ENCODE peak calls at places on chromosomes 3 and 15, in four cellular contexts. One of them, this sample, is unnamed. For H3K27me3, the result is how much of the 10 kb centered on the place peaks cover.

GRCh38 chr3:115074502-115074901 is 72.6 kb downstream of the ZBTB20 start:
- DNase-seq in GM12878: no peak
- DNase-seq in K562: no peak
- DNase-seq in HepG2: no peak
- DNase-seq in this sample: no peak

GRCh38 chr3:133930341-133930933 is 34.8 kb upstream of the RAB6B start:
- DNase-seq in GM12878: no peak
- DNase-seq in K562: peak
- DNase-seq in HepG2: peak
- DNase-seq in this sample: peak

GRCh38 chr3:60226907-60227306 is 1024.3 kb downstream of the FHIT start:
- DNase-seq in GM12878: no peak
- DNase-seq in K562: no peak
- DNase-seq in HepG2: no peak
- DNase-seq in this sample: no peak

GRCh38 chr3:196377321-196377720 is 39.1 kb upstream of the TM4SF19 start:
- DNase-seq in GM12878: no peak
- DNase-seq in K562: no peak
- DNase-seq in HepG2: no peak
- DNase-seq in this sample: no peak

GRCh38 chr3:57168151-57168550 is 3.0 kb upstream of the IL17RD start:
- DNase-seq in GM12878: no peak
- DNase-seq in K562: no peak
- DNase-seq in HepG2: no peak
- DNase-seq in this sample: no peak

GRCh38 chr3:79618883-79619282 is 148.9 kb downstream of the ROBO1 start:
- DNase-seq in GM12878: no peak
- DNase-seq in K562: no peak
- DNase-seq in HepG2: no peak
- DNase-seq in this sample: no peak

GRCh38 chr15:101538177-101538576 is 48.7 kb upstream of the PCSK6 start:
- DNase-seq in GM12878: no peak
- DNase-seq in K562: no peak
- DNase-seq in HepG2: no peak
- DNase-seq in this sample: no peak

GRCh38 chr15:66862111-66862815 is 160.2 kb downstream of the SMAD6 start:
- DNase-seq in GM12878: no peak
- DNase-seq in K562: no peak
- DNase-seq in HepG2: no peak
- DNase-seq in this sample: no peak

GRCh38 chr15:40421246-40422157 is 15.9 kb downstream of the IVD start:
- DNase-seq in GM12878: no peak
- DNase-seq in K562: peak
- DNase-seq in HepG2: peak
- DNase-seq in this sample: peak

GRCh38 chr15:23467110-23467600 is 20.1 kb upstream of the GOLGA6L2 start:
- DNase-seq in GM12878: no peak
- DNase-seq in K562: no peak
- DNase-seq in HepG2: peak
- DNase-seq in this sample: peak

GRCh38 chr3:69248394-69248793 is 126.0 kb upstream of the LMOD3 start:
- DNase-seq in GM12878: no peak
- DNase-seq in K562: no peak
- DNase-seq in HepG2: peak
- DNase-seq in this sample: no peak

GRCh38 chr3:103600844-103601243 is 1166.0 kb downstream of the ZPLD1 start:
- DNase-seq in GM12878: no peak
- DNase-seq in K562: no peak
- DNase-seq in HepG2: no peak
- DNase-seq in this sample: no peak

GRCh38 chr15:65939901-65940617 is 70.8 kb downstream of the RAB11A start:
- DNase-seq in GM12878: no peak
- DNase-seq in K562: no peak
- DNase-seq in HepG2: no peak
- DNase-seq in this sample: no peak

GRCh38 chr15:82895983-82896382 is 56.5 kb downstream of the HOMER2 start:
- DNase-seq in GM12878: no peak
- DNase-seq in K562: no peak
- DNase-seq in HepG2: no peak
- DNase-seq in this sample: no peak

GRCh38 chr3:54122046-54122801 is at the start of gene CACNA2D3:
- DNase-seq in GM12878: no peak
- DNase-seq in K562: no peak
- DNase-seq in HepG2: no peak
- DNase-seq in this sample: peak

GRCh38 chr3:11495948-11496557 is 147.7 kb downstream of the VGLL4 start:
- DNase-seq in GM12878: no peak
- DNase-seq in K562: no peak
- DNase-seq in HepG2: no peak
- DNase-seq in this sample: no peak

GRCh38 chr15:42045211-42045615 is 24.4 kb upstream of the PLA2G4E start:
- DNase-seq in GM12878: no peak
- DNase-seq in K562: peak
- DNase-seq in HepG2: no peak
- DNase-seq in this sample: no peak

GRCh38 chr15:89150762-89151305 is 62.6 kb downstream of the ABHD2 start:
- DNase-seq in GM12878: no peak
- DNase-seq in K562: no peak
- DNase-seq in HepG2: peak
- DNase-seq in this sample: no peak

GRCh38 chr3:4852780-4853748 is 126.2 kb upstream of the BHLHE40 start:
- DNase-seq in GM12878: no peak
- DNase-seq in K562: no peak
- DNase-seq in HepG2: no peak
- DNase-seq in this sample: no peak

GRCh38 chr3:99939834-99940233 is 122.2 kb downstream of the CMSS1 start:
- DNase-seq in GM12878: no peak
- DNase-seq in K562: no peak
- DNase-seq in HepG2: no peak
- DNase-seq in this sample: no peak

GRCh38 chr3:150740733-150741496 is 22.1 kb downstream of the SIAH2 start:
- DNase-seq in GM12878: no peak
- DNase-seq in K562: no peak
- DNase-seq in HepG2: peak
- DNase-seq in this sample: no peak

GRCh38 chr15:80597081-80597480 is 98.0 kb upstream of the ABHD17C start:
- DNase-seq in GM12878: no peak
- DNase-seq in K562: no peak
- DNase-seq in HepG2: no peak
- DNase-seq in this sample: no peak

GRCh38 chr3:192121921-192122320 is 605.4 kb downstream of the FGF12 start:
- DNase-seq in GM12878: no peak
- DNase-seq in K562: no peak
- DNase-seq in HepG2: no peak
- DNase-seq in this sample: no peak

GRCh38 chr3:151800449-151800848 is 13.5 kb upstream of the AADAC start:
- DNase-seq in GM12878: no peak
- DNase-seq in K562: no peak
- DNase-seq in HepG2: peak
- DNase-seq in this sample: no peak

GRCh38 chr3:39038165-39038564 is 13.6 kb downstream of the SCN11A start:
- DNase-seq in GM12878: no peak
- DNase-seq in K562: no peak
- DNase-seq in HepG2: no peak
- DNase-seq in this sample: no peak

GRCh38 chr3:127763816-127764215 is 58.5 kb downstream of the MGLL start:
- DNase-seq in GM12878: no peak
- DNase-seq in K562: no peak
- DNase-seq in HepG2: no peak
- DNase-seq in this sample: no peak

GRCh38 chr3:39147711-39148115 is 5.7 kb downstream of the CSRNP1 start:
- DNase-seq in GM12878: no peak
- DNase-seq in K562: no peak
- DNase-seq in HepG2: no peak
- DNase-seq in this sample: no peak

GRCh38 chr3:131216801-131217200 is 164.8 kb upstream of the NUDT16 start:
- DNase-seq in GM12878: no peak
- DNase-seq in K562: peak
- DNase-seq in HepG2: peak
- DNase-seq in this sample: no peak

GRCh38 chr3:124296416-124296815 is 304.5 kb upstream of the ROPN1 start:
- DNase-seq in GM12878: no peak
- DNase-seq in K562: no peak
- DNase-seq in HepG2: no peak
- DNase-seq in this sample: no peak

GRCh38 chr3:124299831-124300230 is 307.9 kb upstream of the ROPN1 start:
- DNase-seq in GM12878: no peak
- DNase-seq in K562: no peak
- DNase-seq in HepG2: no peak
- DNase-seq in this sample: no peak

GRCh38 chr3:124300416-124300815 is 308.5 kb upstream of the ROPN1 start:
- DNase-seq in GM12878: no peak
- DNase-seq in K562: no peak
- DNase-seq in HepG2: no peak
- DNase-seq in this sample: no peak

GRCh38 chr3:124297062-124297980 is 305.4 kb upstream of the ROPN1 start:
- DNase-seq in GM12878: no peak
- DNase-seq in K562: no peak
- DNase-seq in HepG2: no peak
- DNase-seq in this sample: peak

DNA sequence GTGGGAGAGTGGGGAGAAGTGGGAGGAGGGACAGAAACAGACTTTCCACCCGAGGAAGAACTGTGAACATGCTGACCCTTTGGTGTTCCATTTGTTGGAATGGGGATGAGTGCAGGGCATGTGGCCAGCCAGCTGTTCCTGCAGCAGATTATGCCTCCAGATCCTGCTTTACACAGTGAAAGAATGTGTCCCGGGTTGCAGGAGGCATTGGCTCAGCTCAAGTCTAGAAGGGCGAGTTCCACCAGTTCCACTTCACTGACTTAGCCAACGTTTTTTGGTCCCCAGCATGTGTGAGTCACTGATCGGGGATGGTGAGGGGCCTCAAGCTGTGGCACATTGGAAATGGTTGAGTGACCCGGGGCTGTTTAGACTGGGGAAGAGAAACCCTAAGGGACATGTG is 307.0 kb upstream of the ROPN1 start:
- DNase-seq in GM12878: peak
- DNase-seq in K562: no peak
- DNase-seq in HepG2: no peak
- DNase-seq in this sample: no peak
- TF ChIP-seq RFX5 in GM12878: no peak
- TF ChIP-seq RFX5 in K562: no peak
- TF ChIP-seq RFX5 in HepG2: no peak
- TF ChIP-seq RFX5 in this sample: no peak

GRCh38 chr3:124453221-124453620 is 277.0 kb upstream of the UMPS start:
- DNase-seq in GM12878: no peak
- DNase-seq in K562: no peak
- DNase-seq in HepG2: no peak
- DNase-seq in this sample: no peak

GRCh38 chr3:124444075-124444474 is 286.2 kb upstream of the UMPS start:
- DNase-seq in GM12878: no peak
- DNase-seq in K562: no peak
- DNase-seq in HepG2: no peak
- DNase-seq in this sample: no peak

GRCh38 chr3:124444893-124445292 is 285.4 kb upstream of the UMPS start:
- DNase-seq in GM12878: no peak
- DNase-seq in K562: no peak
- DNase-seq in HepG2: no peak
- DNase-seq in this sample: no peak

GRCh38 chr3:124451655-124452317 is 278.5 kb upstream of the UMPS start:
- DNase-seq in GM12878: peak
- DNase-seq in K562: no peak
- DNase-seq in HepG2: no peak
- DNase-seq in this sample: no peak

DNA sequence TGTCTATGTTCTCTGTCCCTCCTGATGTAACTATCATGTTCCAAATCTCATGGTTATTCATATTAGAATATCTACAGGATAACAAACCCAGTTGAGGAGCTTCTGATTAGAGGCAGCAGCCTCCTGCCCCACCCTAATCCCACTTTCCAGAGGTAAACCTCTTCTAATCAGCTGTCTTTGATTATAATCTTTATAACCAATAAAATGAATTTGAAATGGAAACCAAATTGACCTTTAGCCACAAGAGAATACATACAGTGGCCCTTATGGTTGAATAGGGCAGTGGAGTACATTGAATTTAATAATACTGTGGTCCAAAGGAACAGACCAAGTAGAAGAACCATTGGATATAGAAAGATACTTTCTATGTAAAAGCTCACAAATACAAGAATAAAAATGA is 281.3 kb upstream of the UMPS start:
- DNase-seq in GM12878: no peak
- DNase-seq in K562: no peak
- DNase-seq in HepG2: no peak
- DNase-seq in this sample: no peak
- H3K27me3 ChIP-seq in GM12878: under half
- H3K27me3 ChIP-seq in K562: under half
- H3K27me3 ChIP-seq in HepG2: under half
- H3K27me3 ChIP-seq in this sample: under half

GRCh38 chr3:105930733-105931132 is 61.9 kb upstream of the CBLB start:
- DNase-seq in GM12878: no peak
- DNase-seq in K562: no peak
- DNase-seq in HepG2: no peak
- DNase-seq in this sample: no peak
- TF ChIP-seq REST in GM12878: no peak
- TF ChIP-seq REST in K562: no peak
- TF ChIP-seq REST in HepG2: no peak
- TF ChIP-seq REST in this sample: no peak

DNA sequence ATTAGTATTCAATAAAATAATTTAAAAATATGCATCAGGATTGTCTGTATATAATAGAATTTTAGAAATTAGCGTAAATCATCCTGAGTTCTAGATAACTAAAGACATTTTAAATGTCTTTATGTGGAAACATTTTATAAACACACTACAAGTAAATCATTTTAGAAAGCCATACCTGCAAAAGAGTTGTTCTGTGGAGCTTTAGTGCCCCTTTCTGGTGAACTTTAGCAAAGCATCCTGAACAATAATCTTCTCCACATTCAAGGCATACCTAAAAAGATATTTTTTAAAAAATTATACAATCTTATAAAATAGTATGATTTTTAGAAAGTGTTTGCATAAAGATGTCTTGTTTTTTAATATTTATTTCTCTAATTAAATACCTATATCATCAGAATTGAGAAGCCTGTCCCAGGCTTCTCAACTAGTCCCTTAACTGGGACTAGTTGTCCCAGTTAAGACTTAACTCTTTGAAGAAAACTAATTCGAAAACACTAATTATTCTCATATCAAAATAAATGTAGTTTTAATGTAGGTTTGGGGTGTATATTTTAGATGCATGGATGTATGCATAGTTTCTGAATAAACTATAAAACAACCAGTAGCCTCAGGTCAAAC is 29.7 kb downstream of the ZBBX start:
- DNase-seq in GM12878: no peak
- DNase-seq in K562: no peak
- DNase-seq in HepG2: peak
- DNase-seq in this sample: no peak
- TF ChIP-seq RFX5 in GM12878: no peak
- TF ChIP-seq RFX5 in K562: no peak
- TF ChIP-seq RFX5 in HepG2: no peak
- TF ChIP-seq RFX5 in this sample: no peak

GRCh38 chr15:61768131-61768530 is 292.1 kb downstream of the VPS13C start:
- DNase-seq in GM12878: no peak
- DNase-seq in K562: no peak
- DNase-seq in HepG2: no peak
- DNase-seq in this sample: no peak
- H3K27me3 ChIP-seq in GM12878: under half
- H3K27me3 ChIP-seq in K562: under half
- H3K27me3 ChIP-seq in HepG2: under half
- H3K27me3 ChIP-seq in this sample: under half

GRCh38 chr3:193470710-193471109 is 84.0 kb downstream of the ATP13A4 start:
- DNase-seq in GM12878: no peak
- DNase-seq in K562: no peak
- DNase-seq in HepG2: no peak
- DNase-seq in this sample: no peak
- TF ChIP-seq REST in GM12878: no peak
- TF ChIP-seq REST in K562: no peak
- TF ChIP-seq REST in HepG2: no peak
- TF ChIP-seq REST in this sample: no peak